ENCODE peak calls at places on chromosomes 12 and 14, in six cellular contexts. L is heart left ventricle, Z is transverse colon, K is tibial nerve, X is endodermal cell, I is upper lobe of right lung. O is an unnamed sample. For H3K27me3, the result is how much of the 10 kb centered on the place peaks cover.

GRCh38 chr12:14924541-14924940 is 13.8 kb downstream of the ERP27 start:
- DNase-seq in L (no peak), Z (no peak), K (no peak), X (no peak), I (no peak), O (no peak)

GRCh38 chr14:73810478-73811163 is 41.0 kb upstream of the PTGR2 start:
- DNase-seq in L (no peak), Z (no peak), K (no peak), X (no peak), I (no peak), O (no peak)

GRCh38 chr14:103488960-103489359 is 33.7 kb downstream of the CKB start:
- DNase-seq in L (no peak), Z (no peak), K (no peak), X (no peak), I (no peak), O (no peak)

GRCh38 chr14:49861581-49861922 is 9.0 kb upstream of the NEMF start:
- DNase-seq in L (peak), Z (peak), K (peak), X (peak), I (peak), O (peak)

GRCh38 chr12:51915003-51915625 is 7.8 kb downstream of the ACVRL1 start:
- DNase-seq in L (no peak), Z (no peak), K (no peak), X (peak), I (peak), O (no peak)

GRCh38 chr14:99009875-99010274 is 262.1 kb downstream of the BCL11B start:
- DNase-seq in L (no peak), Z (no peak), K (no peak), X (no peak), I (no peak), O (no peak)

GRCh38 chr12:12349711-12350665 is at the start of gene MANSC1:
- DNase-seq in L (peak), Z (peak), K (no peak), X (peak), I (peak), O (peak)

GRCh38 chr12:18158774-18159557 is 69.0 kb upstream of the RERGL start:
- DNase-seq in L (no peak), Z (no peak), K (no peak), X (peak), I (no peak), O (peak)

GRCh38 chr14:104885973-104886689 is 21.1 kb downstream of the CEP170B start:
- DNase-seq in L (no peak), Z (peak), K (no peak), X (peak), I (no peak), O (peak)

GRCh38 chr14:102906616-102907302 is 15.7 kb upstream of the AMN start:
- DNase-seq in L (no peak), Z (no peak), K (no peak), X (no peak), I (peak), O (no peak)

GRCh38 chr12:68617160-68617926 is 6.6 kb downstream of the RAP1B start:
- DNase-seq in L (no peak), Z (no peak), K (no peak), X (no peak), I (no peak), O (no peak)

GRCh38 chr14:67133595-67134441 is 55.4 kb upstream of the GARIN2 start:
- DNase-seq in L (no peak), Z (no peak), K (no peak), X (no peak), I (no peak), O (no peak)

GRCh38 chr14:88191605-88192004 is 131.5 kb downstream of the KCNK10 start:
- DNase-seq in L (no peak), Z (no peak), K (no peak), X (peak), I (no peak), O (no peak)

GRCh38 chr12:52946334-52946733 is 2.6 kb upstream of the KRT18 start:
- DNase-seq in L (no peak), Z (no peak), K (no peak), X (no peak), I (no peak), O (no peak)
- H3K4me3 ChIP-seq in L (no peak), Z (no peak), K (no peak), X (peak), I (no peak), O (no peak)

GRCh38 chr12:131457331-131458047 is 253.4 kb upstream of the SFSWAP start:
- DNase-seq in L (no peak), Z (no peak), K (no peak), X (no peak), I (peak), O (no peak)

GRCh38 chr12:131456301-131457027 is 254.4 kb upstream of the SFSWAP start:
- DNase-seq in L (no peak), Z (no peak), K (no peak), X (no peak), I (peak), O (no peak)

GRCh38 chr12:131455581-131456110 is 255.2 kb upstream of the SFSWAP start:
- DNase-seq in L (no peak), Z (no peak), K (no peak), X (no peak), I (peak), O (no peak)

GRCh38 chr12:131458048-131458374 is 252.9 kb upstream of the SFSWAP start:
- DNase-seq in L (no peak), Z (no peak), K (no peak), X (no peak), I (no peak), O (no peak)

DNA sequence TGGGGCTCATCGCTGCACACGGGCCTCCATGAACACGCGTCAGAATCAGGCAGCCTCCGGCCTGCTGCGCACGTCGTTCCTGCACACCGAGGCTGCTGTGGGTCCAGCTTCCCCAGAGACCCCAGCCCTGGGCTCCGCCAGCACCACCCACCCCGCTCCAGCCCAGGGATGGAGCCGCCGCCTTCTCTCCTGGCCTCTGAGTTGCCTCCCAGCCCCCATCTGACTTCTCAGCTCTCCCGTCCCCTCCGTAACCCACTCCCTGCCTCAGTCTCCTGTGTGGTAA is 253.9 kb upstream of the SFSWAP start:
- DNase-seq in L (no peak), Z (no peak), K (no peak), X (no peak), I (peak), O (no peak)
- H3K27me3 ChIP-seq in L (under half), Z (under half), K (under half), X (under half), I (under half), O (under half)

GRCh38 chr12:3326156-3326849 is 164.7 kb upstream of the PRMT8 start:
- DNase-seq in L (no peak), Z (no peak), K (no peak), X (peak), I (no peak), O (no peak)
- TF ChIP-seq CTCF in L (no peak), Z (no peak), K (no peak), X (peak), I (no peak), O (peak)

GRCh38 chr12:105330283-105330937 is at the start of gene C12orf75:
- DNase-seq in L (peak), Z (peak), K (peak), X (peak), I (peak), O (peak)

GRCh38 chr12:105330938-105331804 is 680 bp downstream of the C12orf75 start:
- DNase-seq in L (peak), Z (peak), K (no peak), X (peak), I (no peak), O (peak)

GRCh38 chr12:105329926-105330282 is 587 bp upstream of the C12orf75 start:
- DNase-seq in L (no peak), Z (no peak), K (no peak), X (no peak), I (no peak), O (no peak)

GRCh38 chr12:105332925-105333324 is 2.4 kb downstream of the C12orf75 start:
- DNase-seq in L (no peak), Z (no peak), K (no peak), X (no peak), I (no peak), O (no peak)

DNA sequence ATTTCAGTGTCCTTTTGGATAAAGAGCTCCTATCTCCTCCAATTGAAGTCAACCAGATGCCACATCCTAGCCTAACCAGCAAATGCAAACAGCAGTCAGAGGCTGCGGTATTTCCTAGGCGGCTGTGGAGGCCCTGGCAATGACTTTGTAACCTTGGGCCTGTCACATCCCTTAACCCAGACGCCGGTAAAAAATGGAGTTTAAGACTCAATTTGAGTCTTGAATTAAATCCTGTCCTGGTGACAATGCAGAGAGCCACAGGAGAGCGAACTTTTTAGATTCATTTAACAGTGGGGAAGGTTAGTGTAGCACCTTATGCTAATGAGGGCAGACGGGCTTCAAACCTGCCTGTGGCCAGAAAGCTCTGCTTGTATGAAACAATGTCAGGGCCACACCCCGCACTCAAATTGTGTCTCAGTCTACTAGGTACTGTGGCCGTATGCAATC is 1.3 kb downstream of the C12orf75 start:
- DNase-seq in L (no peak), Z (peak), K (no peak), X (peak), I (no peak), O (no peak)
- H3K4me3 ChIP-seq in L (peak), Z (no peak), K (no peak), X (peak), I (no peak), O (peak)

DNA sequence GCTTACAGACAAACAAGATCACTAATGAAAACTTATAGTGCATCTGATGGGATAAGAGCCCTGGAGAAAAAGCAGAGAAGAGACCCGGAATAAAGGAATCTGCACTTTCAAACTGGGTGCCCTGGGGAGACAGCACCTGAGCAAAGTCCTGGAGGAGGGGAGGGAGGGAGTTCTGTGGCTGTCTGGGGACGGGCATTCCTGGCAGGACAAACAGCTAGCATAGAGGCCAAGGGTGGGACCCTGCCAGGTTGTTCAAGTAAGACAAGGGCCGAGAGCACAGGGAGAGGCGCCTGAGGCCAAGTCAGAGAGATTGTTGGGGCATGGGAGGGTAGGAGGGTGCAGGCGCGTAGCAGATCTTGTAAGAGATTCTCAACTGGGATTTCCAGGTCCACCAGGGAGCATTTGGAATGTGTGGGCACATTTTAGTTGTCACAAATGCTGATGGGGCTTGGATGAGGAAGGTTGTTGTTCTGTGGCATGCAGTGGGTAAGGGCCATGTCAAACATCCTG is 14.2 kb downstream of the IQSEC3 start:
- DNase-seq in L (no peak), Z (no peak), K (no peak), X (peak), I (no peak), O (no peak)
- H3K27me3 ChIP-seq in L (half or more), Z (half or more), K (under half), X (half or more), I (under half), O (under half)

GRCh38 chr12:96400631-96401060 is 407 bp upstream of the CDK17 start:
- DNase-seq in L (no peak), Z (no peak), K (no peak), X (no peak), I (no peak), O (no peak)

GRCh38 chr12:96399081-96399918 is 939 bp downstream of the CDK17 start:
- DNase-seq in L (peak), Z (peak), K (peak), X (peak), I (peak), O (peak)

GRCh38 chr12:96402061-96402460 is 1.8 kb upstream of the CDK17 start:
- DNase-seq in L (no peak), Z (no peak), K (no peak), X (peak), I (no peak), O (no peak)

GRCh38 chr12:96399919-96400630 is at the start of gene CDK17:
- DNase-seq in L (peak), Z (peak), K (peak), X (peak), I (peak), O (peak)

GRCh38 chr12:96401061-96401871 is 1.0 kb upstream of the CDK17 start:
- DNase-seq in L (no peak), Z (peak), K (no peak), X (peak), I (no peak), O (no peak)
- TF ChIP-seq CTCF in L (peak), Z (peak), K (peak), X (peak), I (peak), O (peak)

DNA sequence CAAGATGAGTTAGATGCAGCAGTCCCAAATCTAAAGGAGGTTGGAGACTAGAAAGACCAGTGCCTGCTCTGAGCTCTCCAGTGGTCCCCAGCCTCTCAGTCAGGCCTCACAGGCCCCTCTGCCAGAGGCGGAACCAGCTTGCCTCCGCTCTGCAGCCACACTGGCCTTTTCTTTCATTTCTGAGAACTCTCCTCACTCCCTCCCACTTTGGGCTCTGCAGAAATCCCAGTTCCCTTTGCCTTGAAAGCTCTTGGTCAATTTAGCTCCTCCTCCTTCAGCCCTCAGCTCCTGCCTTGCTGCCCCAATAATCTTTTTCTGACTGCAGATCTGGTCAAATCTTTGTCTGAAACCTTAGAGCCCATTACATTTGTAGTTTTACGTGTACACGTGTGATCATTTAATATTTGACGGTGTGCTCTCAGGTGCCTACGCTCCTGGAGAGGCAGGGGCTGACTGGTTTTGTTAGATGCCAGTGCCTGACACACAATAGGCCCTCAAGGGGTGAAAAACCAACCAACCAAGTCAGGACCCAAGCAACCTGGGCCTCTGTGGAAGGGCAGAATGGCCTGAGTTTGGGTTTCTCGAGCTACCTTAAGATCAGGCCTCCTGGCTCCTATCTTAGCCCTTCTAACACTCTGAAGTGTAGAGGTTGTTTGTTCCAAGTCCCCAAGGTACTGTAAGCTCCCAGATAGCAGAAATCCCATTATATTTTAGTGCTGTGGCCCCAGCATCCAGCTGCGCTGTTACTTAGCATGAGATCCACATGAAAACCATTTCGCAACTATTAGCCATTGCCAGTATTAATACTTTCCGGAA is 1.1 kb upstream of the NUDT4 start:
- DNase-seq in L (peak), Z (peak), K (no peak), X (peak), I (peak), O (peak)
- H3K4me3 ChIP-seq in L (peak), Z (peak), K (peak), X (peak), I (peak), O (peak)

GRCh38 chr14:76143642-76144041 is 8.1 kb upstream of the GPATCH2L start:
- DNase-seq in L (no peak), Z (no peak), K (no peak), X (no peak), I (no peak), O (no peak)
- H3K27me3 ChIP-seq in L (under half), Z (under half), K (under half), X (under half), I (under half), O (under half)

GRCh38 chr12:98370976-98371375 is 144.4 kb upstream of the TMPO start:
- DNase-seq in L (no peak), Z (no peak), K (no peak), X (no peak), I (no peak), O (no peak)

GRCh38 chr12:98371419-98371818 is 144.0 kb upstream of the TMPO start:
- DNase-seq in L (no peak), Z (no peak), K (no peak), X (no peak), I (no peak), O (no peak)

GRCh38 chr12:98373019-98373554 is 142.3 kb upstream of the TMPO start:
- DNase-seq in L (no peak), Z (no peak), K (no peak), X (peak), I (no peak), O (peak)

GRCh38 chr12:98372340-98373018 is 142.9 kb upstream of the TMPO start:
- DNase-seq in L (no peak), Z (no peak), K (no peak), X (peak), I (no peak), O (no peak)

GRCh38 chr12:98373982-98374381 is 141.4 kb upstream of the TMPO start:
- DNase-seq in L (no peak), Z (no peak), K (no peak), X (peak), I (no peak), O (no peak)
- TF ChIP-seq CTCF in L (no peak), Z (no peak), K (no peak), X (peak), I (peak), O (peak)

O was measured in BE2C.